ENCODE peak calls at places on chromosomes 5 and 9, in six cellular contexts. O is heart left ventricle, A is IMR-90, N is sigmoid colon, Y is A549, B is adrenal gland. M is an unnamed sample.
A peak's percentile ranks its signal among the peaks of the same experiment; 100 is the strongest.

GRCh38 chr5:176863765-176864098 is 35.4 kb downstream of the HK3 start:
- DNase-seq in O (no peak), B (no peak), Y (no peak), N (no peak), A (no peak), M (no peak)

GRCh38 chr5:141879941-141880738 is 1.9 kb upstream of the PCDH1 start:
- DNase-seq in N (no peak), A (no peak), B (no peak), Y (no peak), O (no peak), M (no peak)

GRCh38 chr5:119439140-119439625 is 13.1 kb upstream of the HSD17B4 start:
- DNase-seq in Y (no peak), N (no peak), A (no peak), O (no peak), B (no peak), M (peak; percentile 34)

GRCh38 chr5:129906177-129906887 is 2.1 kb downstream of the CHSY3 start:
- DNase-seq in N (peak; percentile 62), O (no peak), Y (no peak), A (no peak), B (peak; percentile 13), M (peak; percentile 84)

GRCh38 chr9:34647651-34648050 is 1.2 kb downstream of the GALT start:
- DNase-seq in Y (no peak), B (no peak), O (no peak), A (no peak), N (no peak), M (no peak)

GRCh38 chr9:5438301-5439162 is 807 bp upstream of the PLGRKT start:
- DNase-seq in Y (no peak), O (no peak), N (no peak), B (peak; percentile 27), A (peak; percentile 56), M (no peak)

GRCh38 chr5:131263648-131264452 is at the start of gene CDC42SE2:
- DNase-seq in N (peak; percentile 89), O (peak; percentile 90), Y (peak; percentile 70), B (peak; percentile 84), A (peak; percentile 80), M (peak; percentile 80)

GRCh38 chr5:148653840-148654781 is at the start of gene HTR4:
- DNase-seq in B (peak; percentile 1), O (no peak), Y (no peak), N (peak; percentile 58), A (no peak), M (no peak)

GRCh38 chr9:101433229-101433628 is 2.3 kb downstream of the ALDOB start:
- DNase-seq in O (no peak), N (no peak), Y (no peak), B (no peak), A (no peak), M (no peak)
- TF ChIP-seq CTCF in O (no peak), N (no peak), Y (no peak), B (no peak), A (no peak), M (no peak)

GRCh38 chr5:144547098-144547499 is 376.4 kb downstream of the KCTD16 start:
- DNase-seq in N (no peak), A (peak; percentile 3), B (no peak), O (no peak), Y (no peak), M (no peak)
- H3K4me3 ChIP-seq in N (no peak overlapping the region), A (no peak overlapping the region), B (no peak overlapping the region), O (no peak overlapping the region), Y (no peak overlapping the region), M (no peak overlapping the region)

GRCh38 chr5:54756301-54756700 is 229.1 kb downstream of the ESM1 start:
- DNase-seq in Y (no peak), O (no peak), A (no peak), N (no peak), B (no peak), M (no peak)

GRCh38 chr5:54753753-54754152 is 231.6 kb downstream of the ESM1 start:
- DNase-seq in O (no peak), B (no peak), A (no peak), N (no peak), Y (no peak), M (no peak)

GRCh38 chr5:54754420-54754819 is 231.0 kb downstream of the ESM1 start:
- DNase-seq in A (peak; percentile 68), Y (no peak), N (no peak), B (no peak), O (no peak), M (no peak)

GRCh38 chr5:54753034-54753433 is 232.4 kb downstream of the ESM1 start:
- DNase-seq in Y (no peak), O (peak; percentile 33), A (peak; percentile 79), N (no peak), B (no peak), M (no peak)

GRCh38 chr5:54754878-54755277 is 230.5 kb downstream of the ESM1 start:
- DNase-seq in B (no peak), N (no peak), A (no peak), Y (no peak), O (no peak), M (no peak)
- TF ChIP-seq POLR2A in B (no peak), N (no peak), A (no peak), Y (no peak), O (no peak), M (no peak)

GRCh38 chr9:129175515-129175824 is 2.6 kb downstream of the IER5L start:
- DNase-seq in A (no peak), N (no peak), Y (no peak), O (no peak), B (no peak), M (no peak)

GRCh38 chr9:129174102-129174723 is 3.8 kb downstream of the IER5L start:
- DNase-seq in B (peak; percentile 94), O (peak; percentile 94), N (peak; percentile 97), A (peak; percentile 93), Y (peak; percentile 89), M (peak; percentile 98)

GRCh38 chr9:129175825-129176633 is 2.0 kb downstream of the IER5L start:
- DNase-seq in A (peak; percentile 88), N (peak; percentile 96), O (peak; percentile 86), B (peak; percentile 78), Y (peak; percentile 89), M (peak; percentile 97)

GRCh38 chr9:129173296-129174101 is 4.6 kb downstream of the IER5L start:
- DNase-seq in O (no peak), Y (no peak), A (no peak), B (no peak), N (no peak), M (no peak)

DNA sequence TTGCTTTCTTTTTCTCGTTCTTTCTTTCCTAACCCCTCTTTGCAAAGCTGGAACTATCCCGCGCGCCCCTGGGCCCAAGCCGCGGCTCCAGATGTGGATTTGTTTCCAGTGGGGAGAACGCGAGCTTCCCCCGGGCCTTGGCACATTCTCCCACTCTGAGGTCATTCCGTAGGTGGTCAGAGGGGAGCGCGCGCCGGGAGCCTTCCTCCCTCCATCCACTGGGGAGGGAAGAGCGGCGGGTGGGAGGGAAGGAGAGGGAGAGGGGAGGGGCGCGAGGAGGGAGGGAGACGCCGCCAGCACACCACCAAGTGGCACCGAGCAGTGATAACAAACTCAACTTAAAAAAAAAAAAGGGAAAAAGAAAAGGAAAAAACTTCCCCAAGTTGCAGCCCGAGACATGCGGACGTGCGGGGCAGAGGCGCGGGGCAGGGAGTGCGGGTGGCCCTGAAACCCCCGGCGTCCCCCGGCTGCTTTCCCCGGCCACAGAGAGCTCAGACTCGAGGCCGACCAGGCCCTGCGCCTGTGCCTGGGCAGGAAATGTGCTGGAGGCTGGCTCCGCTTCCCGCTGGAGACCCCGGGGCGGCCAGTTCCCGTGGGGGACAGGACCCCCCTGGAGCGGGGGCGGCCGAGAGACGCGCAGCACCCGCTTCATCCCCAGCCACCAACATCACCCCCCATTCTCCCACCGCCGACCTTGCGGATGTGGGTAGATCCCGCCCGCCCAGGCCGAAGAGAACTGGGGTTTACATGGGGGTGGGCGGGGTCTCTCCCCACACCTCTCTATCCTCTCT is 3.1 kb downstream of the IER5L start:
- DNase-seq in B (peak; percentile 82), Y (peak; percentile 85), O (peak; percentile 92), A (peak; percentile 90), N (peak; percentile 96), M (peak; percentile 69)
- TF ChIP-seq CTCF in B (no peak), Y (peak; percentile 23), O (peak; percentile 15), A (peak; percentile 28), N (no peak), M (no peak)

GRCh38 chr5:171310816-171311697 is 2.0 kb downstream of the TLX3 start:
- DNase-seq in B (no peak), O (no peak), Y (no peak), N (no peak), A (peak; percentile 39), M (no peak)
- H3K4me3 ChIP-seq in B (no peak overlapping the region), O (peak overlapping the region; percentile 43), Y (no peak overlapping the region), N (peak overlapping the region; percentile 24), A (no peak overlapping the region), M (no peak overlapping the region)

DNA sequence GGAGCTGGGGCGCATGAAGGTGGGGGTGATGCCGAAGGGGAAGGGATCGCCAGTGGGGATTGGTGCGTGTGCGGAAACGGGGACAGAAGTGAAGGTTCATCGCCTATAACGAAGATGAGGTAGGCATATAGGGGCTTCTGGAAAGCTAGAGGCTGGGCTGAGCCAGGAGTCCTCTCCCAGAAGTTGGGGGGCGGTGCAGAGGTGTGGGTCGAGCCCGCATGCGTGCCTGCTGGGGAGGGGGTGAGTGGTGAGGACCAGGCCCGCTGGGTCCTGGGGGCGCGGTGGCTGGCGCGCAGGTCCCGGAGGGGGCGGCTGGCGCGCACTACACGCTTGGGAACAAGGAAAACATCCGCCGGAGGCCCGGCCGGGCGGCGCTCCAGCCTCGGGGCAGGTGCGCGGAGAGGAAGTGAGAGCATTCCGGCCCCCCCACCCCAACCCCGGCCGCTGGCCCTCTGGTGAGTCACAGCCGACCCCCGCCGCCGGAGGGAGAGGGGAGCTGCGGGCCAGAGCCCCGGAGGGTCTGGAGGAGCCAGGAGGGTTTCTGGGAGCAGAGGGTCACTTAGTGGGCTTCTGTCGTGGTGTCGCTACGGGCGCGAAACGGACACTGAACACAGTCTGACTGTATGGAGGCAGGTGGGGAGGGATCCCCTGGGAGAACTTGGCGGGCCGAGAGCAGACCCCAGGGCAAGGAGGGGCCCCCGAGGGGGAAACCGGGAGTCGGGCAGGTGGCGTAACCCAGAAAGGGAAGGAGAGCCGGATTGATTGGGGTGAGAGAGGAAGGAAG is 2.9 kb upstream of the MSMP start:
- DNase-seq in Y (peak; percentile 64), B (peak; percentile 60), O (peak; percentile 81), A (no peak), N (peak; percentile 83), M (peak; percentile 91)
- TF ChIP-seq POLR2A in Y (peak; percentile 19), B (peak; percentile 26), O (no peak), A (no peak), N (no peak), M (no peak)

GRCh38 chr9:122356627-122357026 is 14.2 kb upstream of the PTGS1 start:
- DNase-seq in B (no peak), O (no peak), N (no peak), Y (peak; percentile 30), A (no peak), M (no peak)
- TF ChIP-seq CTCF in B (no peak), O (peak; percentile 13), N (no peak), Y (no peak), A (peak; percentile 23), M (no peak)

GRCh38 chr5:103016167-103016566 is 103.8 kb downstream of the GIN1 start:
- DNase-seq in O (no peak), Y (no peak), B (no peak), A (no peak), N (no peak), M (no peak)
- H3K4me3 ChIP-seq in O (no peak overlapping the region), Y (no peak overlapping the region), B (no peak overlapping the region), A (no peak overlapping the region), N (no peak overlapping the region), M (no peak overlapping the region)

GRCh38 chr9:111957856-111958631 is 61.4 kb downstream of the UGCG start:
- DNase-seq in A (peak; percentile 99), N (no peak), Y (no peak), O (no peak), B (peak; percentile 55), M (no peak)
- TF ChIP-seq POLR2A in A (peak; percentile 79), N (no peak), Y (no peak), O (no peak), B (peak; percentile 24), M (no peak)